ENCODE peak calls at places on chromosomes 11 and 22, in eight cellular contexts. H is activated B cell treated with CpG ODN at 0.5 μM for 24 hours; K is CD4-positive, alpha-beta T cell; X is cardiac muscle cell; W is Peyer's patch; M is thoracic aorta; G is esophagus squamous epithelium; U is heart right ventricle. F is an unnamed sample.

GRCh38 chr11:71244116-71244815 is 8.1 kb downstream of the SHANK2 start:
- DNase-seq in H (no peak), W (no peak), K (no peak), X (peak; percentile 52), M (no peak), G (no peak), U (no peak), F (no peak)

GRCh38 chr11:36358436-36358835 is 62.3 kb downstream of the PRR5L start:
- DNase-seq in U (no peak), W (no peak), G (no peak), H (no peak), X (no peak), M (no peak), K (no peak), F (no peak)

GRCh38 chr11:2825886-2826678 is 59.5 kb downstream of the CDKN1C start:
- DNase-seq in H (no peak), W (no peak), G (no peak), K (no peak), M (peak; percentile 62), U (peak; percentile 65), X (peak; percentile 98), F (peak; percentile 82)

GRCh38 chr22:32509045-32509444 is 34.4 kb downstream of the FBXO7 start:
- DNase-seq in X (no peak), U (no peak), K (no peak), M (no peak), G (no peak), W (no peak), H (no peak), F (no peak)

GRCh38 chr11:39412117-39412516 is 2047.3 kb downstream of the LRRC4C start:
- DNase-seq in M (no peak), H (no peak), K (no peak), G (no peak), W (no peak), X (no peak), U (no peak), F (no peak)

GRCh38 chr11:61654397-61654829 is 25.8 kb upstream of the DAGLA start:
- DNase-seq in H (no peak), G (no peak), W (no peak), M (no peak), K (no peak), X (peak; percentile 21), U (peak; percentile 76), F (peak; percentile 22)

GRCh38 chr11:45881708-45882368 is 3.6 kb upstream of the MAPK8IP1 start:
- DNase-seq in G (no peak), H (no peak), W (no peak), U (no peak), M (no peak), K (no peak), X (peak; percentile 14), F (no peak)

GRCh38 chr11:119015054-119015611 is 3.0 kb downstream of the RPS25 start:
- DNase-seq in M (no peak), H (no peak), U (no peak), W (no peak), G (no peak), K (no peak), X (no peak), F (no peak)

GRCh38 chr11:36454991-36455611 is 55.0 kb downstream of the TRAF6 start:
- DNase-seq in X (peak; percentile 70), W (no peak), H (no peak), G (no peak), M (no peak), K (no peak), U (peak; percentile 26), F (no peak)

GRCh38 chr22:42473484-42474193 is 41.4 kb upstream of the NFAM1 start:
- DNase-seq in U (peak; percentile 12), G (no peak), M (no peak), X (peak; percentile 77), H (no peak), K (no peak), W (no peak), F (no peak)

GRCh38 chr11:75487366-75487765 is 38.4 kb downstream of the GDPD5 start:
- DNase-seq in W (no peak), K (no peak), M (no peak), U (no peak), X (no peak), H (no peak), G (no peak), F (no peak)

GRCh38 chr22:34395370-34395769 is 475.1 kb upstream of the LARGE1 start:
- DNase-seq in M (no peak), G (no peak), K (no peak), X (no peak), W (no peak), H (no peak), U (no peak), F (no peak)

DNA sequence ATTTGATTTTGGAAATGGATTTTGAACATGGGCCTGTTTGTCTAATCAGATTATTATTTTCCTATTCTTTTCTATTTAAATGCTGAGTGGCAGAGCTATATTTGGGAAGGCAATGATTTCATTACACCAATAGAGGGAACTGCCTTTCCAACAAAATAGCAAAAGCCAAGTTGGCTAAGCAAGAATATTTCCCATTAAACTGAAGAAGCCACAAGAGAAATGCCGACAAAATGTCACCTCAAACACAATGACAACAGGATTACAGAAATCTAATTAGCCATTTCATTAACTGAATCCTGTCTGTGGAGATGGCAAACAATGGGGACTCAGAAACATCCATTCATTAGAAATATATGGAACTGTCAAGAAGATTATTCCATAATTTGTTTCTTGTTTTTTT is 1593.1 kb upstream of the RAG2 start:
- DNase-seq in U (no peak), K (no peak), W (no peak), X (no peak), G (no peak), M (no peak), H (no peak), F (no peak)
- TF ChIP-seq CTCF in U (no peak), K (no peak), W (no peak), X (no peak), G (no peak), M (no peak), H (no peak), F (no peak)

DNA sequence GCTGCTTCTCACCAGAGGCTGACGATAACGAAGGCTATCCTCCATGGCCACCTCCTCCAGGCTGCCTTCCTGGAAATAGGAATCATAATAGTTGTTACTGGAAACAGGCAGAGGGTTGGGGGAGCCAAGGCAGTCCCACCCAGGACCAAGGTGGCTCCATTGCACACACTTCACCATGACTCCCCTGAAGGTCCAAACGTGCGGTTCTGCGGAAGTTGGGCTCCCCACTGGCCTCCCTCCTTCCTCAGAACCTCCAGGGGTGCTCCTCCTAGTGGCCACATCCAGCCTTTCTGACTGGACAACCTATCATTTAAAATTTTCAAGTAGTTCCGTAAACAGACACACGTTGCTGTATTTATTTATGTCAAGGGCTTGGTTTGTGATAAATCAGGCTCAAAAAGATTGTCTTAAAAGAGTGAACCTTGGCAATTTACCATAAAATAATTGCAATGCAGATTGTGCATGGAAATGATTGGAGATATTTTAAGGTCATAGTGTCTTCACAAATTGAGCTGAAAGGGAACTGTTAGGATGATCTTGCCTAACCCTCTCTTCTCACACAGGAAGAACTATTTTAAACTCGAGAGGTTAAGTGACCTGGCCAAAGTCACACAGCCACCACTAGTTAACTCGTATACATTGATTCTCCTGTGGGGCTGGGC is 1.4 kb upstream of the TCN2 start:
- DNase-seq in G (no peak), H (no peak), K (no peak), W (peak; percentile 46), M (no peak), X (peak; percentile 61), U (peak; percentile 47), F (no peak)
- TF ChIP-seq CTCF in G (peak; percentile 71), H (no peak), K (peak; percentile 70), W (peak; percentile 22), M (peak; percentile 62), X (peak; percentile 79), U (peak; percentile 62), F (peak; percentile 69)

GRCh38 chr11:62669420-62670161 is 1.9 kb upstream of the UQCC3 start:
- DNase-seq in H (no peak), W (no peak), G (no peak), X (no peak), M (no peak), U (no peak), K (no peak), F (no peak)
- TF ChIP-seq CTCF in H (no peak), W (no peak), G (no peak), X (no peak), M (no peak), U (no peak), K (no peak), F (no peak)

GRCh38 chr22:22235564-22235963 is 9.0 kb upstream of the VPREB1 start:
- DNase-seq in K (peak; percentile 31), M (no peak), W (peak; percentile 50), H (no peak), U (no peak), G (no peak), X (peak; percentile 29), F (no peak)
- TF ChIP-seq CTCF in K (peak; percentile 60), M (no peak), W (peak; percentile 27), H (no peak), U (peak; percentile 31), G (peak; percentile 34), X (peak; percentile 49), F (no peak)

GRCh38 chr11:12137938-12138731 is 27.7 kb downstream of the MICAL2 start:
- DNase-seq in W (no peak), M (peak; percentile 65), K (no peak), U (no peak), G (no peak), H (no peak), X (peak; percentile 78), F (no peak)
- TF ChIP-seq CTCF in W (no peak), M (no peak), K (no peak), U (no peak), G (no peak), H (no peak), X (no peak), F (no peak)

DNA sequence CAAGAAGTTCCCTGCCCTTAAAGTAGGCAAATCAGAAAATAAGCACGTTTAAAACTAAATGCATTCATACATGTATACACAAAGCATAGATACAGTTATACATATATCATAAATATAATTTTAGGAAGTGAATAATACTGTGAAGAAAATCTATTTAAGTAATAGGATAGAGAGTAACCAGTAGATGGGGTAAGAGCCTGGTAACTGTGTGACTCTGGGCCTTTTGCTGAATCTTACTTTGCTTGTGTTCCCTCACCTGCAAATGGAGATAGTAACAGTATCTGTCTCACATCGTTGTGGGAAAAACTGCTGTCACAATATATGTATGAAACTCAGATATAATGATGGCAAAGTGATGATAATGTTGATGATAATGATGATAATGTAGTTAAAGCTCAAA is 29.9 kb downstream of the MS4A2 start:
- DNase-seq in X (no peak), U (no peak), G (no peak), M (no peak), K (no peak), H (no peak), W (no peak), F (no peak)
- TF ChIP-seq CTCF in X (no peak), U (peak; percentile 20), G (no peak), M (no peak), K (no peak), H (no peak), W (no peak), F (no peak)

F was measured in gastrocnemius medialis.